ENCODE peak calls at places on chromosomes 13 and 19, in seven cellular contexts. I is H1, F is HepG2, R is K562, X is HCT116, K is SK-N-SH, Z is GM12878. M is an unnamed sample.

GRCh38 chr13:97385854-97386253 is 48.1 kb upstream of the RAP2A start:
- DNase-seq in I (no peak), F (no peak), R (no peak), X (no peak), K (no peak), Z (no peak), M (peak)

GRCh38 chr19:2186071-2186846 is 22.5 kb downstream of the DOT1L start:
- DNase-seq in I (no peak), F (no peak), R (no peak), X (no peak), K (no peak), Z (no peak), M (no peak)

GRCh38 chr13:25865391-25865790 is 186.4 kb downstream of the SHISA2 start:
- DNase-seq in I (no peak), F (no peak), R (no peak), X (no peak), K (no peak), Z (no peak), M (no peak)

GRCh38 chr13:28557725-28558124 is 62.8 kb upstream of the FLT1 start:
- DNase-seq in I (no peak), F (no peak), R (no peak), X (no peak), K (no peak), Z (no peak), M (no peak)

GRCh38 chr19:33350538-33351309 is 22.8 kb upstream of the CEBPG start:
- DNase-seq in I (no peak), F (no peak), R (no peak), X (no peak), K (no peak), Z (no peak), M (peak)

GRCh38 chr19:33174186-33174585 is 19.9 kb upstream of the LRP3 start:
- DNase-seq in I (no peak), F (no peak), R (no peak), X (no peak), K (no peak), Z (no peak), M (no peak)

GRCh38 chr19:34253711-34254551 is 423 bp upstream of the GARRE1 start:
- DNase-seq in I (peak), F (peak), R (peak), X (no peak), K (no peak), Z (no peak), M (no peak)

GRCh38 chr19:2488942-2489731 is 13.2 kb downstream of the GADD45B start:
- DNase-seq in I (no peak), F (no peak), R (no peak), X (no peak), K (peak), Z (no peak), M (peak)

GRCh38 chr19:23709347-23709746 is 22.3 kb upstream of the ZNF675 start:
- DNase-seq in I (no peak), F (no peak), R (no peak), X (no peak), K (no peak), Z (no peak), M (no peak)

GRCh38 chr13:51451467-51452390 is 1.1 kb downstream of the INTS6 start:
- DNase-seq in I (peak), F (peak), R (peak), X (peak), K (peak), Z (no peak), M (peak)

GRCh38 chr13:80338781-80339577 is 1.9 kb downstream of the SPRY2 start:
- DNase-seq in I (no peak), F (peak), R (peak), X (no peak), K (peak), Z (no peak), M (no peak)

GRCh38 chr19:3006075-3006767 is 22.9 kb downstream of the TLE2 start:
- DNase-seq in I (peak), F (no peak), R (peak), X (peak), K (no peak), Z (no peak), M (peak)

GRCh38 chr13:110126391-110126961 is 180.5 kb downstream of the COL4A1 start:
- DNase-seq in I (no peak), F (no peak), R (no peak), X (no peak), K (no peak), Z (no peak), M (peak)

GRCh38 chr19:13778847-13779246 is 4.6 kb downstream of the C19orf53 start:
- DNase-seq in I (no peak), F (no peak), R (no peak), X (no peak), K (no peak), Z (no peak), M (no peak)

GRCh38 chr13:93307166-93307565 is 80.6 kb downstream of the GPC6 start:
- DNase-seq in I (no peak), F (no peak), R (no peak), X (no peak), K (no peak), Z (no peak), M (no peak)

GRCh38 chr13:52862358-52863206 is 14.1 kb upstream of the PCDH8 start:
- DNase-seq in I (no peak), F (peak), R (peak), X (peak), K (peak), Z (no peak), M (no peak)

GRCh38 chr19:10293637-10294367 is 4.0 kb downstream of the ICAM5 start:
- DNase-seq in I (no peak), F (no peak), R (no peak), X (no peak), K (no peak), Z (no peak), M (no peak)

GRCh38 chr19:892243-892996 is 567 bp downstream of the MED16 start:
- DNase-seq in I (no peak), F (no peak), R (no peak), X (no peak), K (peak), Z (no peak), M (no peak)

GRCh38 chr19:15454371-15454800 is 4.6 kb upstream of the WIZ start:
- DNase-seq in I (no peak), F (no peak), R (no peak), X (no peak), K (no peak), Z (no peak), M (peak)

GRCh38 chr19:13297023-13297422 is 146.8 kb downstream of the IER2 start:
- DNase-seq in I (no peak), F (no peak), R (no peak), X (no peak), K (no peak), Z (no peak), M (no peak)

GRCh38 chr19:51128227-51128626 is 3.5 kb downstream of the SIGLEC9 start:
- DNase-seq in I (no peak), F (no peak), R (no peak), X (no peak), K (no peak), Z (no peak), M (no peak)

GRCh38 chr19:50909240-50910070 is 1.7 kb downstream of the KLK4 start:
- DNase-seq in I (peak), F (peak), R (peak), X (peak), K (peak), Z (no peak), M (peak)

GRCh38 chr19:10552596-10553053 is 8.9 kb downstream of the ATG4D start:
- DNase-seq in I (peak), F (no peak), R (peak), X (no peak), K (peak), Z (no peak), M (peak)

GRCh38 chr19:40721936-40722661 is 5.2 kb downstream of the ITPKC start:
- DNase-seq in I (no peak), F (no peak), R (no peak), X (no peak), K (no peak), Z (no peak), M (no peak)

GRCh38 chr13:60654405-60654804 is 257.4 kb downstream of the TDRD3 start:
- DNase-seq in I (no peak), F (peak), R (no peak), X (no peak), K (no peak), Z (no peak), M (peak)

DNA sequence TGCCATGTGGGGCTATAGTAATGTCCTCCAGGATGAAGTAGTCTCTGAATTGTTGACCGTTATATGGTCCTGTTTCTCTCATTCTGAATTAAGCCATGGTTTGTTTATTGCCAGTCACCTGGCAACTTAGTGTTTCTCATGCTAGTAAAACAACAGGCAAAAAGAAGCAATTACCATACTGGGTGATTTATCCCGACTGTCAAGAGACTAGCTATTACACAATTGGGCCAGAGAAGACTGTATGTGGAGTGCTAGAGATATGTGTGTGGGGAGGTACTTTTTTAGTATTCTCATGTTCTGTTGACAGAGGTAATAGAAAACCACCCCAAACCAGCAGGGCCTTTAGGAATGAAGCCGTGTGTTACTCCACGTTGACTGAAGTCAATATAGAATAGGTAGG is 258.2 kb downstream of the TDRD3 start:
- DNase-seq in I (no peak), F (no peak), R (no peak), X (no peak), K (no peak), Z (no peak), M (no peak)
- TF ChIP-seq JUND in I (no peak), F (no peak), R (no peak), X (no peak), K (no peak), Z (no peak), M (no peak)

DNA sequence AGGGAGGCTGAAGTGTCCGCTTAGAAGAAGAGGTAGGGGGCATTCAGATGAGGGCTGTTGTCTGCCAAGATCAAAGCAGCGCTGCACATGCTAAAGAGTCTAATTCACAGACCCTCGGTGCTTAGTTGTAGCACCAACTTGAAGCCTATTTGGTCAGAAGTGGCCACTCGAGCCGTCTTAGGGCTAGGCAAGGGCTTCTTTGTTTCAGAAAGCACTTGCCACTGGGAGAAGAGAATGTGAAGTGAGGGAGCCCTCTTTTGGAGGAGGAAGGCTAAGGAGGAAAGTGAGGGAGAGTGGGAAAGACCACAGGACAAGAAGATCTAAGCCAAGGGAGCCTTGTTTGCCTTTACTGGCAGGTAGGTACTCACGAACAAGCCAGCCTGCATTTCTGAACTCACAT is 313.4 kb upstream of the TMTC4 start:
- DNase-seq in I (no peak), F (no peak), R (no peak), X (no peak), K (no peak), Z (no peak), M (peak)
- TF ChIP-seq JUND in I (no peak), F (no peak), R (no peak), X (no peak), K (no peak), Z (no peak), M (no peak)

DNA sequence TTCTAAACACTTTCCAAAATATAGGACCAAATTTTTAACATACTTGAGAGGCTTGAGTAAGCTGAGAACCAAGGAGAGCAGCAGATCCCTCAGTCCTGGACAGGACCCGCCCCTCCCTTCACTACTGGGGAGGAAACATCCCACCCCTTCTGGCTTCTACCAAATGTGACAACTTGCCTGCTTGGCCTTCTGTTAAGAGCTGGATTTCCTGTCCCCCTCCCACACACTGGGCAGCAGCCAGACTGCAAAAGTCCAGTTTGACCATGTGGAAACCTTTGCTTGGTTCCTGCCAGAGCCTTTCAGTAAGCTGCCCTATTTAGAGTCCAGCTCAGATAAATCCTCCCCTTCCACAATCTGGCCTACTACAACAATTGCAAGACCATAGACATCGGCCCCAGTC is 84.3 kb downstream of the FGF14 start:
- DNase-seq in I (no peak), F (no peak), R (no peak), X (no peak), K (peak), Z (no peak), M (no peak)
- TF ChIP-seq JUND in I (no peak), F (no peak), R (no peak), X (no peak), K (no peak), Z (no peak), M (no peak)

DNA sequence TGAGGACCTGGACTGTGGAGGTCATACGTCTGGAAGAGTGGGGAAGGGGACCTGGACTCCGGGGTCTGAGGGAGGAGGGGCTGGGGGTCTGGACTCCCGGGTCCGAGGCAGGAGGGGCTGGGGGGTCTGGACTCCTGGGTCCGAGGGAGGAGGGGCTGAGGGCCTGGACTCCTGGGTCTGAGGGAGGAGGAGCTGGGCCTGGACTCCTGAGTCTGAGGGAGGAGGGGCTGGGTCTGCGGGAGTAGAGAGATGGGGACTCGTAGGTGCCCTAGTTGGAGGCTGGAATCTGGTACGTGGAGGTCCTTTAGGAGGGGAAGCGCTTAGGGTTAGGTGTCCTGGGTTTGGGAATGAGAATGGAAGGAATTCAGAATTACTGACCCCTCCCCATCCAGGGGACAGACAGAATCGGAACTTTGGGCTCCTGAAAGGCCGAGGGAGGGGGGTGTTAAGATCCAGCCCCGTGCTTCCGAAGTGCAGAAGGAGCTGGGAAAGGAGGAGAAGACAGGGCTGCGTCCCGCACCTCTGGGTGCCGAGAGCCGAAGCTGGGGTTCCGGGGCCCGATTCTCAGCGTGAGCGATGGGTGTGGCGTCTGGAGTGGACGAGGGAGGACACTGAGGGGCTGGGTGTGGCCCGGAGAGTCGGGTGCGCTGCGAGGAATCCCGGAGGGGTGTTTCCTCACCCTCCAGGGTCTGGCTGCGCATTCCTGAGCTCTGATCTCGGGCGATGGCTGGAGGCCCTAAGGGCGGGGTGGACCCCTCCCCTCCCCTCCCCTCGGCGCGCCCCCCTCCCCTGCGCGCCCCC is 608 bp downstream of the MYADM start:
- DNase-seq in I (no peak), F (peak), R (peak), X (no peak), K (peak), Z (no peak), M (peak)
- TF ChIP-seq JUND in I (no peak), F (no peak), R (no peak), X (no peak), K (no peak), Z (no peak), M (no peak)

GRCh38 chr13:94617389-94618000 is 15.8 kb downstream of the GPR180 start:
- DNase-seq in I (no peak), F (peak), R (no peak), X (no peak), K (peak), Z (no peak), M (no peak)

DNA sequence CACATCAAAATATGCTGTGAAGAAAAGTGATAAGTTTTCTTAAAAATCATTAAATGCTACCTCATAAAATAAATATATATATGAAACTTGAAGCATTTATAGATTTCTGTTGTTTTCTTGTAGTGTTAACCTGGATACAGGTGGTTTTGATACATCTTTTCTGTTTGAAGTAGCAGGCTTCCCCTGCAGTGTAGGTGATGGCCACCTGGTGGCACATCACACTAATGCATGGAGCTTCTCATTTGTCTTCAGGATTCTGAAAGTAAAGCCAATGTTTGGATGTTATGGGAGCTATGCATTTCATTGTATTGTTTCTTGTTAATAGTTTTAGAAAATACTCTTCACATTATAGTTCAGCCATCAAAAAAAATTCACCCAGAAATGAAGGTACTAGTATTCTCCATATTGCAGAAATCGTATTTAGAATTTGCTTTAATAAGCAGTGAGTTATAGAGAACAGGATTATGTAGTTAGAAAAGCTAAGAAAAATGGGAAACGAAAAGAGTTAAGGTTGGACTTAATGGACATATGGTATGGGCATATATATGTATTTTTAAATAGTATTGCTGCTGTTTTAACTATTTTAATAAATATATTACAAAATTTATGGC is 18.7 kb downstream of the GPR180 start:
- DNase-seq in I (no peak), F (peak), R (peak), X (peak), K (peak), Z (no peak), M (peak)
- TF ChIP-seq JUND in I (no peak), F (no peak), R (no peak), X (no peak), K (no peak), Z (no peak), M (no peak)

GRCh38 chr19:53871448-53871847 is 3.8 kb downstream of the MYADM start:
- DNase-seq in I (no peak), F (no peak), R (no peak), X (no peak), K (no peak), Z (no peak), M (no peak)

GRCh38 chr19:53865918-53866696 is 1.6 kb upstream of the MYADM start:
- DNase-seq in I (no peak), F (peak), R (peak), X (peak), K (peak), Z (no peak), M (peak)

GRCh38 chr19:53870485-53870844 is 2.8 kb downstream of the MYADM start:
- DNase-seq in I (no peak), F (no peak), R (peak), X (no peak), K (no peak), Z (no peak), M (peak)

GRCh38 chr19:53867225-53868090 is at the start of gene MYADM:
- DNase-seq in I (peak), F (peak), R (peak), X (peak), K (peak), Z (peak), M (peak)

DNA sequence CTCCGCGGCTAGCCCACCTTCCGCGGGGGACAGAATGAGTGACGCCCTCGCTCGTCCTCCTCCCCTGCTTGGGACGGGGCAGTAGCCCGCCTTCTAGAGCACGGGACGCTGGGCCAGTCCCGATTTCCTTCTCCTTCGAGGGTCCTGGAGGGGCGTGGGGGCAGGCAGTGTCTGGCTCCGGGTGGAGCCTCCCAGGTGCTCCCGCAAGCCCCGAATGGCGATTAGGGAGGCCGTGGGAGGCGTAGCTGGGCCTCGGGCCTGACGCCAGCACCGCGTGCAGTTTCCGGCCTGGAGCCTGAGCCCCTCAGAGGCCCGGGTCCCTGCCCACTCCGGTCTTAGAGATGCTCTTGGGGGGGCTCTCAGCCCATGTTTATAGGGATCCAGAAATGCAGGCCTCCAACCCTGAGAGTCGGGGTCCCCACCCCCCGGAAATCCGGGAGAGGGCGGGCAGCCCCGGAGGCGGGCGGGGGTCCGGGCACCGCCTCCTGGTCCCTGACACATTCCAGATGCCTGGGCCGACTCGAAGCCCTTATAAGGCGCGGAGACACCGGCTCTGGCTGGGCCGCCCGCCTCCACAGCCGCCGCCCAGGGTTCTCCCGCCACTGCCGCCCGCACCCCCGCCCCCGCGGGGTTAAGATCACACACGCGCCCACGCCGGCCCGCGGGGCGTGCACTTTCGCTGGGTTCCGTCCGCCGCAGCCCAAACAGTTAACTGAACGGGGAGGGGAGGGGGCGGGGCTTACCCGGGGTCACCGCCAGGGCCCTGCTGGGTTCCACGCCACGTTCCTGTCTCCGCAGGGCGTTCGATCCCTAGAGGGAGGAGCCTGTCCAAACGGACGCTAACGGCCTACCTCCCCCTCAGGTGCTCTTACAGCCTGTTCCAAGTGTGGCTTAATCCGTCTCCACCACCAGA is 1.5 kb downstream of the MYADM start:
- DNase-seq in I (no peak), F (peak), R (peak), X (peak), K (peak), Z (no peak), M (peak)
- TF ChIP-seq JUND in I (no peak), F (no peak), R (peak), X (no peak), K (no peak), Z (no peak), M (no peak)

M was measured in T47D.